ENCODE peak calls at places on chromosomes 4 and X, in nine cellular contexts. P is left lung, U is cardiac fibroblast, H is BE2C, O is astrocyte of the spinal cord, V is psoas muscle, X is fibroblast of mammary gland, S is GM12865, D is ovary. K is an unnamed sample.

GRCh38 chr4:56215901-56216300 is 171.4 kb downstream of the AASDH start:
- DNase-seq in V (no peak), D (no peak), H (peak), O (peak), X (peak), U (peak), S (no peak), P (no peak), K (peak)

GRCh38 chr4:118994030-118994429 is 105.4 kb downstream of the SYNPO2 start:
- DNase-seq in D (peak), V (no peak), H (no peak), P (no peak), S (no peak), O (no peak), X (peak), U (no peak), K (peak)

GRCh38 chr4:37765741-37766140 is 60.7 kb upstream of the PGM2 start:
- DNase-seq in O (no peak), H (no peak), V (no peak), P (no peak), D (no peak), U (no peak), S (peak), X (no peak), K (no peak)

GRCh38 chr4:74772783-74773182 is 21.5 kb downstream of the BTC start:
- DNase-seq in O (no peak), U (no peak), V (no peak), H (no peak), S (no peak), P (no peak), D (no peak), X (no peak), K (no peak)

GRCh38 chr4:100519205-100519604 is 1.4 kb upstream of the EMCN start:
- DNase-seq in H (no peak), O (no peak), U (peak), V (no peak), P (no peak), X (no peak), D (no peak), S (no peak), K (no peak)

GRCh38 chr4:48254381-48255072 is 15.1 kb downstream of the TEC start:
- DNase-seq in X (peak), P (peak), O (peak), H (no peak), U (peak), V (no peak), D (no peak), S (no peak), K (peak)

GRCh38 chr4:22515145-22515887 is 550 bp downstream of the ADGRA3 start:
- DNase-seq in O (peak), P (peak), D (peak), U (peak), X (peak), V (peak), S (peak), H (peak), K (peak)

GRCh38 chr4:7366180-7366957 is 68.4 kb downstream of the PSAPL1 start:
- DNase-seq in U (no peak), X (no peak), O (no peak), V (no peak), D (no peak), H (no peak), P (peak), S (no peak), K (no peak)

GRCh38 chrX:40996886-40997530 is 88.2 kb upstream of the USP9X start:
- DNase-seq in S (peak), O (peak), P (no peak), D (no peak), U (peak), V (no peak), X (peak), H (peak), K (peak)

GRCh38 chrX:3299626-3300025 is 46.8 kb downstream of the MXRA5 start:
- DNase-seq in V (no peak), S (no peak), P (no peak), H (no peak), U (no peak), D (no peak), X (peak), O (peak), K (peak)

GRCh38 chr4:140252144-140252741 is 98.3 kb upstream of the MAML3 start:
- DNase-seq in O (no peak), V (no peak), X (no peak), D (peak), P (peak), U (no peak), S (no peak), H (peak), K (no peak)

GRCh38 chr4:139528377-139529005 is 27.5 kb downstream of the SETD7 start:
- DNase-seq in U (peak), D (peak), H (no peak), S (peak), X (peak), O (peak), P (peak), V (peak), K (peak)

GRCh38 chr4:143625632-143626031 is 74.8 kb downstream of the FREM3 start:
- DNase-seq in H (no peak), V (no peak), U (no peak), D (no peak), S (no peak), O (no peak), P (no peak), X (no peak), K (no peak)

GRCh38 chr4:126778348-126778747 is 854.4 kb upstream of the INTU start:
- DNase-seq in H (no peak), S (no peak), P (no peak), X (peak), U (peak), D (no peak), V (no peak), O (peak), K (peak)

GRCh38 chr4:155950461-155950860 is 3.2 kb downstream of the CTSO start:
- DNase-seq in V (no peak), H (no peak), S (no peak), P (no peak), D (no peak), X (no peak), U (no peak), O (no peak), K (no peak)

GRCh38 chr4:20194079-20195013 is 57.4 kb upstream of the SLIT2 start:
- DNase-seq in P (no peak), X (peak), D (no peak), H (no peak), U (peak), O (peak), V (no peak), S (no peak), K (peak)

GRCh38 chr4:48490012-48490679 is at the start of gene ZAR1:
- DNase-seq in D (no peak), V (no peak), S (no peak), U (no peak), H (no peak), P (no peak), X (no peak), O (no peak), K (no peak)

GRCh38 chr4:157983300-157983699 is 189.5 kb downstream of the GASK1B start:
- DNase-seq in V (no peak), O (no peak), X (peak), D (no peak), P (no peak), U (peak), H (no peak), S (no peak), K (no peak)

GRCh38 chr4:88457307-88458090 is 580 bp downstream of the HERC5 start:
- DNase-seq in U (peak), D (peak), S (peak), P (peak), X (no peak), O (peak), V (peak), H (peak), K (peak)

GRCh38 chrX:20363003-20363674 is 96.4 kb upstream of the RPS6KA3 start:
- DNase-seq in V (no peak), S (no peak), U (peak), D (no peak), X (peak), P (no peak), H (no peak), O (no peak), K (peak)

GRCh38 chr4:118825799-118826198 is 10.1 kb downstream of the SEC24D start:
- DNase-seq in V (no peak), P (no peak), D (no peak), S (peak), U (no peak), H (no peak), X (no peak), O (no peak), K (no peak)

GRCh38 chr4:187550256-187550950 is 445.2 kb upstream of the ZFP42 start:
- DNase-seq in D (no peak), X (no peak), O (peak), H (no peak), P (no peak), V (no peak), S (no peak), U (peak), K (no peak)

GRCh38 chr4:173367946-173368345 is 2.8 kb upstream of the SAP30 start:
- DNase-seq in D (no peak), P (no peak), O (peak), X (peak), H (no peak), U (peak), S (no peak), V (no peak), K (no peak)
- H3K4me3 ChIP-seq in D (peak), P (no peak), O (no peak), X (no peak), H (peak), U (no peak), S (peak), V (no peak), K (no peak)

DNA sequence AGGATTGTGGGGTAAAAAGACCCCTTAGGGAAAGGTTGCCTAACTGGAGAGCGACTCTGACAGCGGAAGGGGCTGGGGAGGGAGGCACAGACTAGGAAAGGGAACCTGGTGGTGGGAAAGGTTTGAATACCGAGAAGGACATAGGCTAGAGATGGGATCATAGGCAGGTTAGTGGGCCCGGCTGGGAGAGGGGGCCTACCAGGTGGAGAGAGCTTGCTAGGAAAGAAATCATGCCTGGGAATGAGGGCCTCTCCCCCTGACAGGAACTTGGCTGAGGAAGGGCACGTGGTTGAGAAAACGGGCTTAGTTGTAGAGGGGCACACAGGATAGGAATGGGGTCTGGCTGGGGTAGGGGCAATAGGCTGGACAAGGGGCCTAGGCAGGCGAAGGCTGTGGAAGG is 4.4 kb downstream of the OTUD6A start:
- DNase-seq in V (no peak), O (no peak), X (no peak), D (no peak), S (no peak), P (no peak), H (no peak), U (no peak), K (no peak)
- TF ChIP-seq CTCF in V (no peak), O (no peak), X (no peak), D (no peak), S (no peak), P (no peak), H (no peak), U (no peak), K (no peak)

GRCh38 chr4:6325791-6326290 is 56.2 kb downstream of the WFS1 start:
- DNase-seq in V (no peak), X (no peak), U (no peak), D (no peak), H (no peak), O (no peak), P (no peak), S (no peak), K (no peak)
- H3K4me3 ChIP-seq in V (no peak), X (no peak), U (no peak), D (no peak), H (no peak), O (no peak), P (no peak), S (no peak), K (no peak)

GRCh38 chrX:78555401-78555980 is 103.6 kb downstream of the RTL3 start:
- DNase-seq in O (peak), U (peak), H (no peak), V (no peak), X (peak), D (no peak), S (peak), P (no peak), K (no peak)
- TF ChIP-seq CTCF in O (peak), U (peak), H (no peak), V (peak), X (peak), D (peak), S (peak), P (peak), K (peak)

GRCh38 chr4:165605811-165606210 is 227.0 kb downstream of the CPE start:
- DNase-seq in U (no peak), H (no peak), S (no peak), D (no peak), O (no peak), P (no peak), X (no peak), V (no peak), K (no peak)

GRCh38 chr4:165612936-165613335 is 234.1 kb downstream of the CPE start:
- DNase-seq in D (no peak), U (no peak), V (no peak), H (no peak), O (no peak), X (no peak), P (no peak), S (peak), K (no peak)

GRCh38 chr4:165609653-165610052 is 230.8 kb downstream of the CPE start:
- DNase-seq in S (no peak), P (no peak), D (no peak), O (no peak), H (no peak), U (no peak), X (no peak), V (no peak), K (no peak)

GRCh38 chr4:165606465-165607205 is 227.8 kb downstream of the CPE start:
- DNase-seq in D (no peak), S (no peak), U (no peak), O (no peak), H (no peak), V (no peak), X (no peak), P (no peak), K (no peak)

DNA sequence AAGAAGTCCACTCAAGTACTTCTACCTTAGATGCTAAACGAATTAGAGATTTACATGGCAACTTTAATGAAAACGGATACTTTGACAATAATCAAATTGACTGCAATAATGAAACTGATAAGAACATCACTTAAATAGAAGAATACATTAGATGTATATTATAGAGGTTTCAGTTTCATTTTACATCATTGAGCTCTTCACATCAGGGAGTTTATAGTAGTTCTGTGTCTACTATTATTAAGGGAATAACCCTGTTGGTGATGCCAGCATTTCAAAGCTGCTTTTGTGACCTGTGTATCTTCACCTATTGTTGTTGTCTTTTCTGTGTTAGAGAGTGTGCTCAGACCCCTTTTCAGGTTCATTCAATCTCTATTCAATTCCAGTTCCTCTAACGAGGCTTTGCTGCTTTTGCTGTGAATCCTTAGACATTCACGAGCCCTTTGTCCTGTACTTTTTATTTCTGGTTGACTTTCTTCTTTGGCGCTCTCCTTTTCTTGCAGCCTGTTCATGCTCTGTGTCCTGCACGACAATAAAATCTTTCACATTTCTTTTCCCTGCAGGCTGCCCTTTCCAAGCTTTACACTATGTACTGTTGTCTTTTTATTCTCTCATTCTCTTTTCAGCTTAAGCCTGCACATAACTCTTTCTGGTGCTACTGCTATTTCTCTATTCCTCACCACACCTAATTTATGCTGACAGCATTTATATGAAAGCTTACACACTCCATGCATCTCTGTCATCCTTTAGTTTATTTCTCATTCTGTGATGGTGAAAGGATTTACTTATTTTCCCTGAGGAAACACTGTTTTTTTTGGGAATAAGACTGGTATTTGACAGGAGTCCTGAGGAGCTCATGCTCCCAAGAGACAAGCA is 232.1 kb downstream of the CPE start:
- DNase-seq in V (no peak), S (no peak), U (no peak), D (no peak), P (no peak), O (no peak), X (no peak), H (no peak), K (no peak)
- H3K4me3 ChIP-seq in V (no peak), S (no peak), U (no peak), D (no peak), P (no peak), O (no peak), X (no peak), H (no peak), K (peak)

DNA sequence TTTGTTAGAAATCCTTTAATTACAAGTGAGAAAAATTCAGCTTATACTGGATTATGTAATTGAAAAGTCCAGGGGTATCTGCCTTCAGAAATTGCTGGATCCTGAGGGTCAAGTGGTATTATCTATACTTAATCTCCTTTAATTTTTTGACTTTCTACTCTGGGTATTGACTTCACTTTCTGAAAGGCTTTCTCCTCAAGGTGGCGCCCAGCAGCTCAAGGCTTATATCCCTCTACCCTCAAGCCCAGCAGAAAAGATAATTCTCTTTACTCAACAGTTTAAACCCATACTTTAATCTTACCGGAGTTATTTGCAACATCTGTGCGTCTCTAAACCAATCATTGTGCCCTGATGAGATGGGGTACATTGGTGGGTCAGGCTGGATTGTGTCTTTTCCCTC is 129.5 kb downstream of the LARP7 start:
- DNase-seq in O (peak), S (peak), H (peak), X (peak), P (no peak), U (peak), D (no peak), V (no peak), K (peak)
- TF ChIP-seq CTCF in O (peak), S (peak), H (peak), X (peak), P (no peak), U (peak), D (no peak), V (no peak), K (peak)

GRCh38 chr4:83335691-83336090 is 1.0 kb upstream of the HPSE start:
- DNase-seq in X (peak), D (peak), O (no peak), U (no peak), V (no peak), P (no peak), S (no peak), H (no peak), K (no peak)
- H3K4me3 ChIP-seq in X (no peak), D (no peak), O (no peak), U (no peak), V (no peak), P (peak), S (no peak), H (peak), K (no peak)